ENCODE peak calls at places on chromosomes 7 and 10, in four cellular contexts. E is CD4-positive, alpha-beta T cell; Z is Peyer's patch; V is effector memory CD4-positive, alpha-beta T cell. O is an unnamed sample.

GRCh38 chr7:117269417-117269816 is 53.4 kb downstream of the WNT2 start:
- DNase-seq in Z (no peak), V (no peak), E (no peak), O (no peak)

GRCh38 chr10:48232717-48233447 is 41.6 kb downstream of the FRMPD2 start:
- DNase-seq in Z (no peak), E (no peak), V (no peak), O (no peak)

GRCh38 chr7:94656925-94657731 is 1.2 kb upstream of the SGCE start:
- DNase-seq in E (peak; percentile 2), V (no peak), Z (peak; percentile 20), O (no peak)

GRCh38 chr7:121278120-121279021 is 50.4 kb upstream of the WNT16 start:
- DNase-seq in V (no peak), Z (no peak), E (no peak), O (no peak)

GRCh38 chr10:89119651-89120050 is 87.5 kb downstream of the CH25H start:
- DNase-seq in Z (no peak), V (no peak), E (no peak), O (no peak)

GRCh38 chr7:139776486-139777303 is 1.1 kb downstream of the HIPK2 start:
- DNase-seq in E (no peak), Z (peak; percentile 51), V (peak; percentile 5), O (no peak)

GRCh38 chr7:130970696-130971095 is 236.7 kb upstream of the KLF14 start:
- DNase-seq in Z (no peak), E (no peak), V (no peak), O (no peak)

GRCh38 chr10:70940834-70941568 is 52.6 kb upstream of the PCBD1 start:
- DNase-seq in Z (no peak), E (no peak), V (no peak), O (no peak)

GRCh38 chr10:60828489-60828852 is 50.2 kb downstream of the CDK1 start:
- DNase-seq in Z (no peak), E (no peak), V (no peak), O (no peak)

GRCh38 chr7:72435913-72436480 is 23.9 kb upstream of the CALN1 start:
- DNase-seq in Z (no peak), V (no peak), E (no peak), O (no peak)

GRCh38 chr7:137606061-137606674 is 240.6 kb downstream of the DGKI start:
- DNase-seq in Z (no peak), V (no peak), E (no peak), O (no peak)

GRCh38 chr10:58239561-58240169 is 28.0 kb downstream of the IPMK start:
- DNase-seq in Z (no peak), E (no peak), V (no peak), O (no peak)

GRCh38 chr10:22669163-22669711 is 45.1 kb downstream of the PIP4K2A start:
- DNase-seq in E (no peak), V (no peak), Z (no peak), O (no peak)

GRCh38 chr7:97116308-97116707 is 1.2 kb upstream of the SDHAF3 start:
- DNase-seq in E (no peak), Z (peak; percentile 25), V (no peak), O (no peak)

GRCh38 chr7:100687740-100688592 is 6.1 kb downstream of the GIGYF1 start:
- DNase-seq in V (no peak), E (no peak), Z (no peak), O (no peak)

GRCh38 chr7:100685631-100686145 is 8.4 kb downstream of the GIGYF1 start:
- DNase-seq in V (no peak), Z (no peak), E (no peak), O (no peak)

GRCh38 chr7:100687261-100687660 is 6.8 kb downstream of the GIGYF1 start:
- DNase-seq in E (no peak), V (no peak), Z (no peak), O (no peak)

GRCh38 chr7:100686201-100686821 is 7.7 kb downstream of the GIGYF1 start:
- DNase-seq in E (no peak), V (no peak), Z (no peak), O (no peak)

DNA sequence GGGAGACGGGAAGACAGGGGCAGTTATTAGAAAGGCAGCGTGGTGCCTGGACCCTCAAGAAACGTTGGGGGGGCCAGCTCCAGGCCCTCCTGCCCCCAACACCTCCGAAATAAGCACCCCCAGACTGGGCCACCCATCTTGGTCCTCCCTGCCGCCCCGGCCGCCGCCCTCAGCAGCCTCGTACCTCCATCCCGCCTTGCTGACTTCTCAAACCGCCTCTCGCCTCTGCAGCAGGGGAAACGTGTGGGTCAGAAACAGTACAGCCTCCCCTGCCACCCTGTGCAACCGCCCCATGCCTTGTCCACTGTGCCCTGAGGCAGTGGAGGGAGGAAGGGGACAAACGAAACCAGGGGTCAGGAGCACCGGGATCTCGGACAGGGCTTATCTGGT is 7.2 kb downstream of the GIGYF1 start:
- DNase-seq in V (no peak), E (no peak), Z (no peak), O (no peak)
- H3K27ac ChIP-seq in V (no peak overlapping the region), E (no peak overlapping the region), Z (no peak overlapping the region), O (no peak overlapping the region)

GRCh38 chr7:23261843-23262452 is 15.4 kb downstream of the GPNMB start:
- DNase-seq in E (peak; percentile 32), V (peak; percentile 19), Z (peak; percentile 33), O (peak; percentile 46)
- H3K27ac ChIP-seq in E (no peak overlapping the region), V (no peak overlapping the region), Z (no peak overlapping the region), O (no peak overlapping the region)

GRCh38 chr10:3091346-3091787 is 24.0 kb downstream of the PFKP start:
- DNase-seq in V (no peak), E (no peak), Z (no peak), O (no peak)
- H3K27ac ChIP-seq in V (no peak overlapping the region), E (no peak overlapping the region), Z (no peak overlapping the region), O (no peak overlapping the region)

GRCh38 chr7:69429817-69430501 is 168.3 kb upstream of the AUTS2 start:
- DNase-seq in E (no peak), V (no peak), Z (no peak), O (peak; percentile 12)

GRCh38 chr7:69431626-69432025 is 166.6 kb upstream of the AUTS2 start:
- DNase-seq in V (no peak), Z (no peak), E (no peak), O (no peak)

GRCh38 chr7:69430502-69431145 is 167.7 kb upstream of the AUTS2 start:
- DNase-seq in Z (no peak), V (no peak), E (no peak), O (no peak)

GRCh38 chr7:69434350-69434749 is 163.9 kb upstream of the AUTS2 start:
- DNase-seq in E (no peak), Z (no peak), V (no peak), O (no peak)

DNA sequence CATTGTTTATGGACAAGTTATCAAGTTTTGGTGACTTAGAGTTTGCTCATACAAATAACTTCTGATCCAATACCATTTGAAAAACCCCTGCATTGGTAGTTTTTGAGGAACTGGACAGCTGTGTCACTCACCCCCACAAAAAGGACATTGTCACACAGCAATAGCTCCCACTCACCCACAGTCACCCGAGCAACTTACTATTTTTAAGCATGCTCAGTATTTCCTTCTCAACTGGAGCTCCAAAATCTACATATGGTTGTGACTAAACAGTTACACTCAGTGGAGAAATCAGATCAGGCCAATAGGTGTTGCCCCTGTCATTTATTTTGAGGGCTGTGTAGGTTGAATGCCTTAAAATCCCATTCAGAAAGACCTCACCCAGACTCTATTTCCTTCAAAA is 165.2 kb upstream of the AUTS2 start:
- DNase-seq in V (no peak), Z (no peak), E (no peak), O (no peak)
- H3K27ac ChIP-seq in V (no peak overlapping the region), Z (no peak overlapping the region), E (no peak overlapping the region), O (no peak overlapping the region)

GRCh38 chr7:93026425-93026824 is 91.4 kb downstream of the SAMD9 start:
- DNase-seq in E (no peak), V (no peak), Z (no peak), O (no peak)

GRCh38 chr7:93027044-93027443 is 90.7 kb downstream of the SAMD9 start:
- DNase-seq in V (no peak), Z (no peak), E (no peak), O (no peak)

GRCh38 chr7:93021748-93022147 is 96.0 kb downstream of the SAMD9 start:
- DNase-seq in E (no peak), Z (no peak), V (no peak), O (no peak)

GRCh38 chr7:93028610-93029009 is 89.2 kb downstream of the SAMD9 start:
- DNase-seq in V (no peak), Z (no peak), E (no peak), O (no peak)

DNA sequence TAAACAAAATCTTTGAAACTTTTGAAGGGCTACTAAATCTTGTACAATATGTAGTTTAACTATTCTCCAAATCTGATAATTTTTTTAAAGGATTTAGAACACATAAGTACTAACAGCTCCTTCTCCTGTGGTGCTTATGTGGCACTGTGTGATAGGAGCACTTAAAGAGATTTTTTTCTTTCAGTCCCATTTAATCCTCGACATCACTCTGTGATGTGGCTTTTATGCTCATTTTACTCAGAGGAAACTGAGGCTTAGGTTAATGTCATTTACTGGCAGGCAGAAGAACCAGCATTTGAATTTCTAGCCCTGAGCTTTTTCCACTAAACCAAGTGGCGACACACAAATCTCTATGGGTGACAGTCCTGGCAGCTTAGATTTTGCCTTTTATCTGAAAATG is 92.4 kb downstream of the SAMD9 start:
- DNase-seq in V (no peak), Z (no peak), E (no peak), O (no peak)
- H3K27ac ChIP-seq in V (no peak overlapping the region), Z (no peak overlapping the region), E (no peak overlapping the region), O (no peak overlapping the region)

DNA sequence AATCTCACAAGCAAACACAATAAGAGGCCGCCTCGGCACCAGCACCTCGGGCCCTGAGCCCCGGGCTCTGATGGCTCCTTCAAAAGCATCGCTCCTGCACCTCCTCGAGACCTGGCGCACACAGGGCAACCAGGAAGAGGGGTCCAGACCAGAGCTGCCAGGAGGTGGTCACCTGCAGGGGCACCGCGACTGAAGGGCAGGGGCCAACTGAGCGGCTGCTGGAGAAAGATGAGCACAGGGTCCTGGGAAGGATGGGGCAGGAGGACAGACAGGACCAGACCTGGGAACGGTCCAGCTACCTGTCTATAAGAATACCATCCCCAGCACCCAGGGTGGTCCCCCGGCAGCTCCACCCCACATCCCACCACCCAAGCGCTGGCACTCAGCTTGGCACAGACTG is 20.8 kb downstream of the MAD1L1 start:
- DNase-seq in Z (no peak), V (no peak), E (no peak), O (no peak)
- H3K27ac ChIP-seq in Z (no peak overlapping the region), V (no peak overlapping the region), E (no peak overlapping the region), O (no peak overlapping the region)

GRCh38 chr10:102868976-102869289 is 337 bp upstream of the AS3MT start:
- DNase-seq in E (no peak), V (no peak), Z (no peak), O (no peak)
- H3K27ac ChIP-seq in E (no peak overlapping the region), V (no peak overlapping the region), Z (no peak overlapping the region), O (no peak overlapping the region)

O was measured in caudate nucleus.